ENCODE peak calls at places on chromosome 22, in seven cellular contexts. O is SHP77 treated with DMSO at 0.1 percent for 48 hours, W is GM12865, G is WTC11, X is dermis blood vessel endothelial cell, P is activated gamma-delta T cell treated with Interleukin-2 at 50 U/mL for 16 hours, H is anterior cingulate cortex. A is an unnamed sample.

GRCh38 chr22:50016308-50016987 is 3.9 kb upstream of the IL17REL start:
- DNase-seq in P (no peak), X (no peak), O (no peak), W (no peak), H (no peak), G (no peak), A (no peak)

GRCh38 chr22:30566125-30566524 is 8.3 kb downstream of the GAL3ST1 start:
- DNase-seq in X (no peak), H (no peak), G (no peak), O (no peak), P (no peak), W (no peak), A (no peak)

GRCh38 chr22:31611065-31611760 is 50.8 kb downstream of the PISD start:
- DNase-seq in X (peak; percentile 58), O (no peak), W (no peak), H (no peak), P (no peak), G (no peak), A (no peak)

GRCh38 chr22:24169439-24170058 is 11.7 kb upstream of the SUSD2 start:
- DNase-seq in G (no peak), W (no peak), O (no peak), X (no peak), H (no peak), P (peak; percentile 44), A (no peak)

GRCh38 chr22:37419916-37420655 is 7.2 kb downstream of the ELFN2 start:
- DNase-seq in H (no peak), W (peak; percentile 10), O (no peak), X (peak; percentile 27), P (peak; percentile 36), G (peak; percentile 64), A (no peak)

GRCh38 chr22:33018232-33018864 is 39.8 kb downstream of the SYN3 start:
- DNase-seq in H (peak; percentile 38), W (peak; percentile 48), G (peak; percentile 87), X (peak; percentile 56), O (peak; percentile 18), P (peak; percentile 19), A (peak; percentile 42)

GRCh38 chr22:38291201-38291777 is 18.5 kb upstream of the TMEM184B start:
- DNase-seq in G (no peak), O (no peak), H (no peak), W (no peak), X (no peak), P (no peak), A (no peak)

GRCh38 chr22:29306175-29306829 is at the start of gene GAS2L1:
- DNase-seq in X (peak; percentile 90), O (peak; percentile 46), W (peak; percentile 55), P (peak; percentile 21), G (peak; percentile 76), H (peak; percentile 73), A (no peak)

GRCh38 chr22:49896201-49896600 is 22.0 kb downstream of the ALG12 start:
- DNase-seq in X (no peak), G (no peak), H (no peak), W (no peak), O (no peak), P (no peak), A (no peak)

GRCh38 chr22:50059185-50059880 is 1.2 kb upstream of the TTLL8 start:
- DNase-seq in X (peak; percentile 24), H (no peak), G (peak; percentile 59), W (no peak), P (no peak), O (no peak), A (no peak)

GRCh38 chr22:46055176-46055850 is 78.4 kb upstream of the WNT7B start:
- DNase-seq in X (peak; percentile 47), P (no peak), O (no peak), G (peak; percentile 6), W (no peak), H (no peak), A (no peak)

GRCh38 chr22:37563153-37564081 is 3.1 kb downstream of the CDC42EP1 start:
- DNase-seq in W (no peak), H (peak; percentile 49), P (no peak), O (no peak), X (peak; percentile 82), G (no peak), A (peak; percentile 97)

A was measured in putamen.